ENCODE peak calls at places on chromosomes 13 and 19, in eight cellular contexts. T, V, I, Q, X, N, K and Z are unnamed samples. For H3K4me1, the result is how much of the 10 kb centered on the place peaks cover.

GRCh38 chr19:11180346-11180745 is 17.0 kb downstream of the KANK2 start:
- DNase-seq in V (no peak), Q (no peak), X (no peak), I (no peak), N (no peak), T (no peak), K (no peak), Z (no peak)

GRCh38 chr19:40588926-40589569 is 12.1 kb upstream of the LTBP4 start:
- DNase-seq in I (no peak), Q (no peak), K (no peak), X (no peak), V (no peak), T (no peak), N (no peak), Z (no peak)

GRCh38 chr19:41799444-41800000 is 3.1 kb downstream of the CEACAM3 start:
- DNase-seq in K (no peak), T (no peak), N (peak), V (peak), Q (no peak), X (no peak), I (no peak), Z (no peak)

GRCh38 chr13:25738342-25738771 is 313.5 kb downstream of the SHISA2 start:
- DNase-seq in K (no peak), N (no peak), V (no peak), Q (peak), I (no peak), T (no peak), X (no peak), Z (peak)

GRCh38 chr19:27972291-27973040 is 1240.5 kb downstream of the UQCRFS1 start:
- DNase-seq in V (no peak), Q (no peak), I (no peak), X (no peak), K (no peak), T (no peak), N (no peak), Z (no peak)

GRCh38 chr13:20410726-20411125 is 114.9 kb downstream of the CRYL1 start:
- DNase-seq in K (no peak), T (no peak), Q (no peak), N (no peak), V (no peak), X (peak), I (no peak), Z (no peak)

GRCh38 chr19:36547001-36547732 is 19.1 kb upstream of the ZNF260 start:
- DNase-seq in Q (no peak), K (no peak), V (no peak), I (no peak), N (no peak), X (no peak), T (no peak), Z (no peak)

GRCh38 chr13:24615114-24615513 is 65.1 kb upstream of the ATP12A start:
- DNase-seq in Q (no peak), X (no peak), I (no peak), N (no peak), T (no peak), K (no peak), V (no peak), Z (no peak)

GRCh38 chr13:97339019-97339988 is 94.7 kb upstream of the RAP2A start:
- DNase-seq in X (no peak), V (no peak), Q (no peak), T (peak), N (peak), K (peak), I (no peak), Z (peak)

GRCh38 chr19:40585677-40586422 is 9.2 kb downstream of the SHKBP1 start:
- DNase-seq in V (no peak), Q (no peak), T (no peak), N (no peak), I (no peak), K (peak), X (no peak), Z (no peak)

GRCh38 chr13:53010374-53011105 is 18.1 kb upstream of the OLFM4 start:
- DNase-seq in N (peak), K (no peak), T (no peak), Q (no peak), I (no peak), V (peak), X (no peak), Z (peak)

GRCh38 chr13:20492036-20492435 is 33.6 kb downstream of the CRYL1 start:
- DNase-seq in N (no peak), T (no peak), I (no peak), K (no peak), Q (no peak), V (no peak), X (no peak), Z (no peak)

GRCh38 chr19:31286491-31286890 is 62.7 kb downstream of the TSHZ3 start:
- DNase-seq in N (no peak), V (no peak), K (no peak), I (no peak), X (no peak), T (peak), Q (no peak), Z (no peak)

GRCh38 chr13:76836311-76836710 is 49.9 kb downstream of the KCTD12 start:
- DNase-seq in X (no peak), Q (no peak), K (no peak), T (no peak), I (no peak), V (no peak), N (no peak), Z (no peak)

GRCh38 chr13:79679334-79679733 is 198.4 kb downstream of the NDFIP2 start:
- DNase-seq in I (no peak), K (peak), X (peak), Q (peak), N (peak), T (peak), V (peak), Z (peak)

GRCh38 chr13:111280666-111281577 is 39.5 kb upstream of the TEX29 start:
- DNase-seq in K (no peak), V (no peak), I (no peak), Q (no peak), T (no peak), X (no peak), N (no peak), Z (no peak)

GRCh38 chr19:44875666-44876418 is 15.2 kb upstream of the TOMM40 start:
- DNase-seq in K (no peak), X (no peak), T (no peak), I (no peak), Q (no peak), V (no peak), N (peak), Z (no peak)

GRCh38 chr19:30467239-30467638 is 95.1 kb downstream of the ZNF536 start:
- DNase-seq in Q (no peak), X (no peak), N (no peak), I (no peak), K (no peak), V (no peak), T (no peak), Z (no peak)

GRCh38 chr13:37870895-37871550 is 1.5 kb upstream of the TRPC4 start:
- DNase-seq in V (no peak), Q (no peak), N (no peak), I (no peak), T (no peak), K (no peak), X (no peak), Z (no peak)

GRCh38 chr19:52343548-52343947 is 7.5 kb downstream of the ZNF610 start:
- DNase-seq in T (peak), I (no peak), K (peak), N (peak), Q (peak), X (no peak), V (peak), Z (peak)

GRCh38 chr13:40420160-40420740 is 246.2 kb downstream of the FOXO1 start:
- DNase-seq in K (no peak), T (no peak), X (no peak), Q (no peak), I (no peak), V (no peak), N (no peak), Z (no peak)

GRCh38 chr19:49347835-49348234 is 12.6 kb downstream of the CD37 start:
- DNase-seq in X (no peak), I (no peak), K (no peak), Q (peak), T (no peak), N (no peak), V (peak), Z (no peak)

GRCh38 chr19:33469171-33470039 is 52.2 kb downstream of the PEPD start:
- DNase-seq in Q (no peak), T (no peak), V (no peak), K (peak), I (no peak), X (peak), N (no peak), Z (no peak)

GRCh38 chr13:67588607-67589006 is 358.5 kb upstream of the PCDH9 start:
- DNase-seq in I (no peak), Q (no peak), K (no peak), X (no peak), N (no peak), T (no peak), V (no peak), Z (no peak)

GRCh38 chr13:51230473-51231105 is 8.4 kb downstream of the FAM124A start:
- DNase-seq in T (peak), K (peak), X (no peak), Q (no peak), N (peak), V (no peak), I (no peak), Z (peak)
- H3K4me1 ChIP-seq in T (under half), K (under half), X (under half), Q (under half), N (under half), V (under half), I (under half), Z (under half)

DNA sequence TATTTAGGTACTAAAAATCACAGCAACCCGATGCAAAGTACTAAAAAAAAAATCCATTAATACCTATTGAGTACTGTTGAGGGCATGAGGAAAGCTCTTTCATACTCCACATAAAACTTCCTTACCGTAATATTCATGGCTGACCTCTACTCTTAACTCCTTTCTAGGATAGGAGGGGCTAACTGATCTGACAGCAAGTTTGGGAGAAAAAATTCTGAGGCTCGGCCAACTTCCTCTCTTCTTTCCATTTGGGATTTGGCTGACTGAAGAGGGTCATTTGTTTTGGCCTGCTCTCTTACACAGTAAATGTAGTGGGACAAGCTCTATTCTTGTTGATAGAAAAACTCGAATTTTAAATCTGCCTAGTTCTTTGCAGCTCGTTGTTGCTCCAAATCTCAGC is 9.4 kb upstream of the USPL1 start:
- DNase-seq in K (no peak), X (no peak), I (no peak), N (no peak), Q (no peak), V (no peak), T (no peak), Z (no peak)
- TF ChIP-seq EP300 in K (no peak), X (no peak), I (no peak), N (no peak), Q (no peak), V (no peak), T (no peak), Z (no peak)

GRCh38 chr19:48315712-48316111 is 9.6 kb upstream of the EMP3 start:
- DNase-seq in N (no peak), K (no peak), V (no peak), I (no peak), Q (no peak), X (no peak), T (no peak), Z (no peak)

GRCh38 chr19:48311384-48311783 is 14.0 kb upstream of the EMP3 start:
- DNase-seq in I (no peak), Q (no peak), K (no peak), V (no peak), N (no peak), X (no peak), T (no peak), Z (no peak)

GRCh38 chr19:48308695-48309586 is 16.4 kb upstream of the EMP3 start:
- DNase-seq in I (no peak), X (no peak), N (no peak), Q (no peak), V (peak), T (no peak), K (no peak), Z (no peak)

GRCh38 chr19:48310227-48310626 is 15.1 kb upstream of the EMP3 start:
- DNase-seq in T (no peak), X (no peak), Q (no peak), V (peak), I (no peak), K (no peak), N (no peak), Z (no peak)
- TF ChIP-seq POLR2AphosphoS5 in T (peak), X (no peak), Q (no peak), V (no peak), I (no peak), K (no peak), N (no peak), Z (no peak)

DNA sequence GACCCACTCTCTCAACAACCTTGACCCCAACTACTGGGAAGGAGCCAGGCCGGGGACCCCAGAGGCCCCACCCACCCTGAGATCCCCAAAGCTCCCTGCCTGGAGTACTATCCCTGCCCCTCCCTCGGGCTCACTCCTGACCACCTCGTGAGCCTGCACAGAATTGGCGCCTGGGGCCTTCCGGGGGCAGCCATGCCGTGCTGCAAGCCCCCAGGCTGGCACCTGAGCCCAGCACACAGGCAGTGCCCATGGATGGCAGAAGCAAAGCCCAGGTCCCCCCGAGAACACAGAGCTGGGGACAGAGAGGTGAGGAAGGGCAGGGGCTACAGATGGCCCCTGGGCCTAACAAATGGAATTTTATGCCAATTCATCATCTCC is 13.9 kb downstream of the LSM4 start:
- DNase-seq in N (no peak), V (no peak), I (no peak), T (no peak), K (no peak), X (no peak), Q (no peak), Z (no peak)
- H3K4me1 ChIP-seq in N (under half), V (half or more), I (under half), T (under half), K (under half), X (under half), Q (under half), Z (half or more)

GRCh38 chr13:33692531-33692930 is 125.4 kb upstream of the RFC3 start:
- DNase-seq in K (no peak), T (no peak), X (no peak), N (no peak), V (no peak), Q (no peak), I (no peak), Z (no peak)
- TF ChIP-seq EP300 in K (no peak), T (no peak), X (no peak), N (no peak), V (no peak), Q (no peak), I (no peak), Z (no peak)

GRCh38 chr13:72998012-72998411 is 60.8 kb upstream of the KLF5 start:
- DNase-seq in X (no peak), N (no peak), V (no peak), I (no peak), K (no peak), Q (no peak), T (no peak), Z (no peak)
- TF ChIP-seq POLR2AphosphoS5 in X (no peak), N (no peak), V (no peak), I (no peak), K (no peak), Q (no peak), T (no peak), Z (no peak)

GRCh38 chr13:29456419-29456818 is 139.1 kb downstream of the SLC7A1 start:
- DNase-seq in X (no peak), N (no peak), K (no peak), T (no peak), Q (no peak), V (no peak), I (no peak), Z (no peak)
- H3K4me1 ChIP-seq in X (under half), N (under half), K (under half), T (under half), Q (under half), V (under half), I (under half), Z (under half)

GRCh38 chr19:17936379-17936778 is 3.6 kb downstream of the CCDC124 start:
- DNase-seq in K (no peak), Q (no peak), T (no peak), I (no peak), V (no peak), N (no peak), X (no peak), Z (no peak)

GRCh38 chr19:17933414-17934129 is 757 bp downstream of the CCDC124 start:
- DNase-seq in N (no peak), V (peak), K (no peak), I (no peak), T (no peak), X (no peak), Q (no peak), Z (no peak)

GRCh38 chr19:17929056-17929455 is 3.8 kb upstream of the CCDC124 start:
- DNase-seq in T (no peak), X (no peak), V (no peak), Q (no peak), N (no peak), K (no peak), I (peak), Z (no peak)

GRCh38 chr19:17932485-17933338 is at the start of gene CCDC124:
- DNase-seq in X (peak), V (peak), T (peak), Q (peak), K (peak), I (peak), N (peak), Z (peak)

DNA sequence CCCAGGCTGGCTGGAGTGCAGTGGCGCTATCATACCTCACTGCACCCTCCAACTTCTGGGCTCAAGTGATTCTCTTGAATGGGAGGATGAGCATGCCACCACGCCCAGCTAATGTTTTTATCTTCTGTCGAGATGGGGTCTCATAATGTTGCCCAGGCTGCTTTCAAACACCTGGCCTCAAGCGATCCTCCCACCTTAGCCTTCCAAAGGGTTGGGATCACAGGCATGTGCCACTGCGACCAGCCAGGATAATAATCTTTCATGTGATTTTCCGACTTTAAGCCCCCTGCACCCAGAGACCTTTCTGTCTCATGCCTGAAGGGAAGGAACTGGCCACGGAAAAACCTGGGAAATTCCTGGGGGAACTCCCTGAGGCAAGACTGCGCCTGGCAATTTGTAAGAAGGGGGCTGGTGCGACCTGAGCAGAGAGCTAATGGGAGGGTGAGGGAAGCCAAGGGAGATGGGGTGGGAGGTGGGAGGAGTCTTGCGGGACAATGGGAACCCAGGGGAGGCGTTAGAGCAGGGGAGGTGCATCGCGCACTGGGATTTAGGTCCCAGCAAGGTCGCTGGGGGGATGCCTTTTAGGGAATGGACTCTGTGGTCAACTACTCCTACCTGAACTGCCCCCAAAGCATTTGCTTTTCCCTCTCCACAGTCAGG is 1.2 kb upstream of the CCDC124 start:
- DNase-seq in Q (no peak), N (no peak), I (no peak), V (no peak), T (no peak), K (no peak), X (no peak), Z (no peak)
- TF ChIP-seq EP300 in Q (no peak), N (no peak), I (no peak), V (no peak), T (no peak), K (no peak), X (no peak), Z (no peak)